ENCODE peak calls at places on chromosomes 11 and 22, in six cellular contexts. L is adrenal gland, M is transverse colon, J is tibial artery, K is Karpas-422, E is osteoblast. G is an unnamed sample.

GRCh38 chr11:75453916-75454655 is 21.1 kb upstream of the KLHL35 start:
- DNase-seq in E (peak; percentile 97), M (no peak), J (peak; percentile 39), L (peak; percentile 43), K (no peak), G (no peak)

GRCh38 chr22:44702479-44703219 is 645 bp downstream of the PRR5 start:
- DNase-seq in K (no peak), L (no peak), E (peak; percentile 89), M (no peak), J (no peak), G (no peak)

GRCh38 chr11:119996556-119996955 is 141.4 kb downstream of the TRIM29 start:
- DNase-seq in K (no peak), J (no peak), L (no peak), M (no peak), E (no peak), G (peak; percentile 52)

GRCh38 chr22:25148149-25148691 is 51.4 kb upstream of the CRYBB3 start:
- DNase-seq in K (no peak), L (peak; percentile 67), M (peak; percentile 81), J (no peak), E (no peak), G (no peak)

GRCh38 chr22:45284705-45285305 is at the start of gene UPK3A:
- DNase-seq in J (peak; percentile 42), L (peak; percentile 53), E (no peak), K (peak; percentile 74), M (peak; percentile 88), G (peak; percentile 88)

GRCh38 chr22:22032099-22032905 is 49.7 kb upstream of the TOP3B start:
- DNase-seq in K (no peak), E (no peak), M (no peak), J (no peak), L (no peak), G (no peak)

GRCh38 chr11:74388678-74389327 is 9.4 kb downstream of the PGM2L1 start:
- DNase-seq in J (peak; percentile 75), M (peak; percentile 58), L (peak; percentile 49), K (peak; percentile 83), E (no peak), G (no peak)

GRCh38 chr11:68370211-68371111 is 58.1 kb downstream of the LRP5 start:
- DNase-seq in J (peak; percentile 51), L (no peak), K (peak; percentile 83), M (peak; percentile 62), E (peak; percentile 82), G (no peak)

GRCh38 chr11:97363331-97363730 is 973.5 kb downstream of the JRKL start:
- DNase-seq in L (no peak), M (no peak), K (no peak), J (no peak), E (no peak), G (no peak)

GRCh38 chr11:64074239-64074638 is 38.5 kb downstream of the FLRT1 start:
- DNase-seq in E (no peak), L (no peak), J (no peak), M (no peak), K (no peak), G (no peak)

GRCh38 chr22:37425800-37426531 is 1.3 kb downstream of the ELFN2 start:
- DNase-seq in L (no peak), E (peak; percentile 81), M (no peak), K (no peak), J (no peak), G (no peak)

GRCh38 chr22:25898707-25899365 is 156.8 kb downstream of the MYO18B start:
- DNase-seq in K (peak; percentile 88), J (no peak), E (no peak), M (no peak), L (no peak), G (no peak)

GRCh38 chr11:85810521-85810870 is 445 bp downstream of the SYTL2 start:
- DNase-seq in L (no peak), J (no peak), E (no peak), K (no peak), M (no peak), G (no peak)

GRCh38 chr22:27633296-27633871 is 168.2 kb downstream of the MN1 start:
- DNase-seq in J (no peak), L (no peak), E (peak; percentile 78), M (no peak), K (no peak), G (no peak)

GRCh38 chr22:23784215-23784732 is 2.5 kb upstream of the SMARCB1 start:
- DNase-seq in M (peak; percentile 63), K (no peak), L (no peak), J (no peak), E (peak; percentile 94), G (no peak)

GRCh38 chr11:132311703-132312102 is 941.3 kb downstream of the NTM start:
- DNase-seq in E (peak; percentile 71), K (no peak), L (no peak), M (no peak), J (no peak), G (no peak)

GRCh38 chr11:123159146-123159857 is 35.7 kb downstream of the CLMP start:
- DNase-seq in J (no peak), K (no peak), L (no peak), E (no peak), M (no peak), G (no peak)

GRCh38 chr11:133833899-133834296 is 11.4 kb downstream of the SPATA19 start:
- DNase-seq in E (no peak), L (no peak), K (peak; percentile 37), M (no peak), J (no peak), G (no peak)

GRCh38 chr11:67416416-67417335 is 1.2 kb downstream of the CARNS1 start:
- DNase-seq in J (peak; percentile 57), E (no peak), L (no peak), M (no peak), K (peak; percentile 66), G (no peak)

GRCh38 chr11:48006301-48006992 is 26.1 kb downstream of the PTPRJ start:
- DNase-seq in E (peak; percentile 93), M (no peak), K (no peak), J (no peak), L (no peak), G (no peak)

GRCh38 chr22:33034753-33035152 is 23.4 kb downstream of the SYN3 start:
- DNase-seq in L (peak; percentile 68), J (no peak), K (no peak), E (no peak), M (no peak), G (no peak)

GRCh38 chr22:47333625-47334024 is 571.2 kb downstream of the TBC1D22A start:
- DNase-seq in E (no peak), M (no peak), L (no peak), J (no peak), K (no peak), G (no peak)

GRCh38 chr22:16824718-16825687 is at the start of gene XKR3:
- DNase-seq in J (no peak), E (no peak), M (no peak), K (peak; percentile 73), L (no peak), G (no peak)

GRCh38 chr11:128927683-128928336 is 14.9 kb downstream of the TP53AIP1 start:
- DNase-seq in L (no peak), K (no peak), J (no peak), E (peak; percentile 55), M (no peak), G (no peak)

GRCh38 chr22:38864361-38865191 is 7.4 kb downstream of the CBX6 start:
- DNase-seq in J (peak; percentile 21), M (peak; percentile 38), E (peak; percentile 89), L (peak; percentile 58), K (no peak), G (no peak)

GRCh38 chr22:26590525-26590858 is 560 bp upstream of the TPST2 start:
- DNase-seq in L (no peak), E (no peak), K (no peak), J (no peak), M (no peak), G (no peak)

GRCh38 chr11:76657139-76657823 is 13.3 kb downstream of the LRRC32 start:
- DNase-seq in J (peak; percentile 21), M (no peak), E (peak; percentile 76), L (no peak), K (no peak), G (peak; percentile 48)

GRCh38 chr22:37740455-37741311 is 43.8 kb downstream of the TRIOBP start:
- DNase-seq in E (no peak), M (no peak), L (no peak), K (no peak), J (no peak), G (no peak)

GRCh38 chr22:19175602-19176174 is 2.8 kb downstream of the SLC25A1 start:
- DNase-seq in L (no peak), K (peak; percentile 72), M (no peak), J (no peak), E (peak; percentile 25), G (no peak)
- H3K4me1 ChIP-seq in L (peaks cover 38% of the 10 kb centered on the region), K (peaks cover 63% of the 10 kb centered on the region), M (peaks cover 53% of the 10 kb centered on the region), J (peaks cover 71% of the 10 kb centered on the region), E (peaks cover 40% of the 10 kb centered on the region), G (peaks cover 57% of the 10 kb centered on the region)

DNA sequence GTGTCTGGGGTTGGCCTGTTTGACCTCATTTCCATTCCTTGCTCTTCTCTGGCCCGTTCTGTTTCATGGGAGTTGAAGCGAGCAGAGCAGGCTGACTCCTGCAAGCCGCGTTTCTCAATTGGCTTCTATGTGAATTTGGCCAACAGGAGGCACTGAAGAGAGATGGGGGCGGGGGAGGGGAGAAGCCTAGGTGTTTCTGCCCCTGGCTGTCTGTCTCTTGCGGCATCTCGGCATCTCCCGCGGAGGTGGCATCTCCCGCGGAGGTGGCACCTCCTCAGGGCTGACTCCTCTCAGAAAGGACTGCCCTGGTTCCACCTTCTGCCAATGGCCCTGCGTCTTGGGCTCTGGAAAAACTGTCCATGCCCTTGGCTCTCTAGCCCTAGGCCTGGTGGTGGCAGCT is 125.6 kb upstream of the CSNK2A3 start:
- DNase-seq in J (no peak), M (no peak), L (no peak), E (no peak), K (peak; percentile 44), G (no peak)
- H3K27ac ChIP-seq in J (no peak overlapping the region), M (no peak overlapping the region), L (no peak overlapping the region), E (no peak overlapping the region), K (no peak overlapping the region), G (no peak overlapping the region)

GRCh38 chr11:34299284-34299961 is 58.4 kb downstream of the ABTB2 start:
- DNase-seq in K (no peak), M (no peak), J (no peak), L (no peak), E (no peak), G (no peak)
- H3K4me1 ChIP-seq in K (no peaks in the 10 kb centered on the region), M (no peaks in the 10 kb centered on the region), J (peaks cover 14% of the 10 kb centered on the region), L (no peaks in the 10 kb centered on the region), E (peaks cover 21% of the 10 kb centered on the region), G (no peaks in the 10 kb centered on the region)

DNA sequence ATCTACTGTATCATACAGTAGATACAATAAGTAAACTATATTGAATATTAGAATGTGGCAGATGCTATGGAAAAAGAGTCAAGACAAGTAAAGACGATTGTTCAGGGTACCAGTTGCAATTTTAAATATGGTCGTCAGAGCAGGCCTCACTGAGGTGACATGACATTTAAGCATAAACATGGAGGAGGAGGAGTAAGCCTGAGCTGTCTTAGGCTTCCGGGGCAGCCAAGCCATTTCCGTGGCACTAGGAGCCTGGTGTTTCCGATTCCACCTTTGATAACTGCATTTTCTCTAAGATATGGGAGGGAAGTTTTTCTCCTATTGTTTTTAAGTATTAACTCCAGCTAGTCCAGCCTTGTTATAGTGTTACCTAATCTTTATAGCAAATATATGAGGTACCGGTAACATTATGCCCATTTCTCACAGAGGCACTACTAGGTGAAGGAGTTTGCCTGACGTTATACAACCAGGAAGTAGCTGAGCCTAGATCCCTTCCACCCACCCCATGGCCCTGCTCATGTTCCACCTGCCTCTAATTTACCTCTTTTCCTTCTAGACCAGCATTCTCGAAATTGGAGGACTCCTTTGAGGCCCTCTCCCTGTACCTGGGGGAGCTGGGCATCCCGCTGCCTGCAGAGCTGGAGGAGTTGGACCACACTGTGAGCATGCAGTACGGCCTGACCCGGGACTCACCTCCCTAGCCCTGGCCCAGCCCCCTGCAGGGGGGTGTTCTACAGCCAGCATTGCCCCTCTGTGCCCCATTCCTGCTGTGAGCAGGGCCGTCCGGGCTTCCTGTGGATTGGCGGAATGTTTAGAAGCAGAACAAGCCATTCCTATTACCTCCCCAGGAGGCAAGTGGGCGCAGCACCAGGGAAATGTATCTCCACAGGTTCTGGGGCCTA is 14.3 kb downstream of the PIK3IP1 start:
- DNase-seq in E (no peak), J (no peak), M (no peak), L (no peak), K (no peak), G (no peak)
- H3K27ac ChIP-seq in E (no peak overlapping the region), J (no peak overlapping the region), M (peak overlapping the region; percentile 60), L (no peak overlapping the region), K (no peak overlapping the region), G (no peak overlapping the region)